ENCODE peak calls at places on chromosomes 7 and 10, in four cellular contexts. One of them, this sample, is unnamed.

GRCh38 chr7:55177589-55178261 is 158.9 kb downstream of the EGFR start:
- DNase-seq in GM12878: no peak
- DNase-seq in GM12891: no peak
- DNase-seq in K562: no peak
- DNase-seq in this sample: no peak

GRCh38 chr7:16060492-16060891 is 360.8 kb downstream of the CRPPA start:
- DNase-seq in GM12878: no peak
- DNase-seq in K562: no peak
- DNase-seq in GM12891: no peak
- DNase-seq in this sample: no peak

GRCh38 chr7:50696810-50697582 is 85.7 kb downstream of the GRB10 start:
- DNase-seq in GM12891: no peak
- DNase-seq in K562: peak; percentile 51
- DNase-seq in GM12878: no peak
- DNase-seq in this sample: peak; percentile 45

GRCh38 chr10:129157185-129157584 is 309.9 kb upstream of the MGMT start:
- DNase-seq in K562: no peak
- DNase-seq in GM12891: no peak
- DNase-seq in GM12878: no peak
- DNase-seq in this sample: no peak

GRCh38 chr7:19262794-19263193 is 117.6 kb upstream of the FERD3L start:
- DNase-seq in K562: no peak
- DNase-seq in GM12891: no peak
- DNase-seq in GM12878: no peak
- DNase-seq in this sample: no peak

GRCh38 chr7:93117852-93118530 is at the start of gene SAMD9:
- DNase-seq in K562: peak; percentile 67
- DNase-seq in GM12878: peak; percentile 77
- DNase-seq in GM12891: peak; percentile 38
- DNase-seq in this sample: peak; percentile 84

GRCh38 chr10:44281089-44281613 is 103.7 kb downstream of the CXCL12 start:
- DNase-seq in K562: no peak
- DNase-seq in GM12878: no peak
- DNase-seq in GM12891: no peak
- DNase-seq in this sample: no peak

GRCh38 chr7:45456747-45457146 is 117.4 kb upstream of the ADCY1 start:
- DNase-seq in K562: no peak
- DNase-seq in GM12878: no peak
- DNase-seq in GM12891: no peak
- DNase-seq in this sample: no peak

GRCh38 chr10:132528064-132528800 is 9.4 kb upstream of the INPP5A start:
- DNase-seq in GM12891: no peak
- DNase-seq in GM12878: no peak
- DNase-seq in K562: no peak
- DNase-seq in this sample: no peak

GRCh38 chr7:2038876-2039728 is 193.6 kb downstream of the MAD1L1 start:
- DNase-seq in GM12878: no peak
- DNase-seq in GM12891: no peak
- DNase-seq in K562: no peak
- DNase-seq in this sample: no peak

GRCh38 chr10:125134483-125134848 is 25.9 kb downstream of the CTBP2 start:
- DNase-seq in GM12891: no peak
- DNase-seq in GM12878: no peak
- DNase-seq in K562: no peak
- DNase-seq in this sample: no peak

GRCh38 chr10:100934084-100934659 is 21.4 kb downstream of the SLF2 start:
- DNase-seq in GM12891: no peak
- DNase-seq in K562: peak; percentile 11
- DNase-seq in GM12878: no peak
- DNase-seq in this sample: no peak

GRCh38 chr7:13016633-13017324 is 329.3 kb downstream of the ARL4A start:
- DNase-seq in K562: no peak
- DNase-seq in GM12878: no peak
- DNase-seq in GM12891: no peak
- DNase-seq in this sample: no peak

GRCh38 chr7:124989911-124990310 is 60.3 kb upstream of the POT1 start:
- DNase-seq in GM12878: no peak
- DNase-seq in K562: no peak
- DNase-seq in GM12891: no peak
- DNase-seq in this sample: no peak

GRCh38 chr7:2109936-2110585 is 122.7 kb downstream of the MAD1L1 start:
- DNase-seq in K562: peak; percentile 89
- DNase-seq in GM12891: no peak
- DNase-seq in GM12878: peak; percentile 36
- DNase-seq in this sample: peak; percentile 68

GRCh38 chr7:99010281-99010680 is 131.9 kb downstream of the TRRAP start:
- DNase-seq in GM12891: no peak
- DNase-seq in K562: no peak
- DNase-seq in GM12878: no peak
- DNase-seq in this sample: no peak

GRCh38 chr10:118818621-118819221 is 64.0 kb upstream of the CACUL1 start:
- DNase-seq in GM12891: no peak
- DNase-seq in GM12878: no peak
- DNase-seq in K562: no peak
- DNase-seq in this sample: no peak

GRCh38 chr7:158228986-158229385 is 358.6 kb downstream of the PTPRN2 start:
- DNase-seq in K562: peak; percentile 10
- DNase-seq in GM12891: no peak
- DNase-seq in GM12878: no peak
- DNase-seq in this sample: no peak

GRCh38 chr7:78792006-78792405 is 661.5 kb downstream of the MAGI2 start:
- DNase-seq in GM12878: no peak
- DNase-seq in GM12891: no peak
- DNase-seq in K562: no peak
- DNase-seq in this sample: no peak

GRCh38 chr10:99467236-99467999 is 37.0 kb upstream of the GOT1 start:
- DNase-seq in GM12891: no peak
- DNase-seq in K562: no peak
- DNase-seq in GM12878: no peak
- DNase-seq in this sample: no peak

GRCh38 chr7:73683916-73684693 is 708 bp downstream of the BUD23 start:
- DNase-seq in K562: peak; percentile 60
- DNase-seq in GM12878: no peak
- DNase-seq in GM12891: no peak
- DNase-seq in this sample: no peak

GRCh38 chr7:38335490-38336135 is 62.2 kb upstream of the TARP start:
- DNase-seq in K562: peak; percentile 97
- DNase-seq in GM12891: peak; percentile 50
- DNase-seq in GM12878: peak; percentile 82
- DNase-seq in this sample: peak; percentile 97

GRCh38 chr7:4792537-4793126 is 17.2 kb downstream of the AP5Z1 start:
- DNase-seq in GM12891: no peak
- DNase-seq in GM12878: no peak
- DNase-seq in K562: no peak
- DNase-seq in this sample: no peak

GRCh38 chr10:5775705-5776104 is 37.5 kb downstream of the GDI2 start:
- DNase-seq in GM12891: peak; percentile 13
- DNase-seq in K562: no peak
- DNase-seq in GM12878: no peak
- DNase-seq in this sample: peak; percentile 81

DNA sequence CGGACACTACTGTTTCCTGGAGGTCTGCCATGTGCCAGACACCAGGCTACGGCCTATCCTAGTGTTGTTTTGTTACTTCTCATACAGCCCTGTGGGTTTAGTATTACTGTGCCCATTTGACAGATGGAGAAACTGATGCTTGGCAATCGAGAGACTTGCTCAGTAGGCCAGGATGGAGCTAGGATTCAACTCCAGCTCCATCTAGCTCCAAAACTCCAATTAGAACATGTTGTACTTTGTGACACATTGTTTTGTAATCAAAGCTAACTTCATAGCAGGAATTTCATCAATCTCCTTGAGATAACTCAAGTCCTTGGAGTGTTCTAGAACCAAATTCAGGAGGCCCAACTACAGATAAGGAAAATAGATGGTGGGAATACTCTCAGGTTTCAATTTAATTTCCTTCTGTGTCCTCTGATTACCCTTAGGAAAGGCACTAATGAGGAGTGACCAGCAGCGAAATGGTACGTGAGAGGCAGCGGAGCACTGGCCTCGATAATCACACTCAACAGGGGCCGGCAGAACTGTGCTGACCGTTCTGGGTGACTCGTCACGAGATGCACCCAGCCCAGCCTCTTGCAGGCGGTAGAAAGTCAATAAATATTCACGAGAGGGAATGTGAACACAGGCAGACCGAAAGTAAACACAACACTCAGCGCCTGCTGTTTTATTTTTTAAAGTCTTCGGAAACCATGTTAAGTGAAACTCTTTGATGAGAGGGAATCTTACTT is 269.6 kb upstream of the NEBL start:
- DNase-seq in K562: peak; percentile 70
- DNase-seq in GM12878: no peak
- DNase-seq in GM12891: no peak
- DNase-seq in this sample: no peak
- TF ChIP-seq SPI1 in K562: no peak
- TF ChIP-seq SPI1 in GM12878: no peak
- TF ChIP-seq SPI1 in GM12891: no peak
- TF ChIP-seq SPI1 in this sample: no peak

GRCh38 chr10:103736763-103737162 is 118.6 kb downstream of the SH3PXD2A start:
- DNase-seq in K562: peak; percentile 18
- DNase-seq in GM12878: no peak
- DNase-seq in GM12891: no peak
- DNase-seq in this sample: no peak
- TF ChIP-seq SPI1 in K562: no peak
- TF ChIP-seq SPI1 in GM12878: no peak
- TF ChIP-seq SPI1 in GM12891: no peak
- TF ChIP-seq SPI1 in this sample: no peak

DNA sequence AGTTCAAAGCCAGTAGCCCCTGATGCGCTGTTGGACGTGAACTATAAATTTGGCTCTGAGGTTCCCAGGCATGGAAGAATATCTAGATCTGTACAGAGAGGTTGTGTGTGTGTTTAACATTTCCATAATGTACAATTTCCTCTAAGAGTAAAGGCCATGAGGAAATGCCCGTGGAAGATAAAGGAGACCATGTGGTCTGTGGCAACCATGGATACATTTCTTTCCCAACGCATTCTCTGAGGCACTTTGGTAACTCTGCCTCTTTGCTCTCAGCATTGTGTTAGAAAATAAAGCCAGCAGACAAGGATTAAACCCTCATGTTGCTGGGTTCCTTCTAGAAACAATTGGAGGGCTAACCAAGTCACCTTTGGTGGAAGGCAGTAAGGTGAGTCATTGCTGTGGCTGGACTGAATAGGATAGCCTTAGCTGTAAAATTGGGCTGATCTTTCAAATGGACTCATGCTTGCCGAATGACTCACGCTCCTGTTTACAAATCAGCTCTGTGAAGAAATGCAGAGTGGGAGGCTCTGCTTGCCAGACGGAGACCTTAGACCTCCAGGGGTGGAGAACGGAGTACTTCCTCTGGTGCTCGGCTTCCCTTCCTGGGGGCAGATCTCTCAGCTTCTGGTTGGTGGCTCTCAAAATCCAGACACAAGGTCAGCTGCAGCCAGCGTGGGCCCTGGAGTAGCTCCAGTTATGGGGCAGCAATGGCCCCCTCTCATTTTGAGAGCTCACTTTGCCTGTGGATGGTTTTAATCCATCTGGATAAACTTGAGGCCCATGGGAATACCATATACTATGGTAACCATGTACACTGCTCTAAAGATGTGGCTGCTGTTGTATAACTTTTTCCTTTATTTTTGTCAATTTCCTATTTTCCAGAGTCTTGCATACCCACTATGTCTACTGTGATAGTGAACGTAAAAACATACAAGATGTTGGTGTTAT is 137.3 kb downstream of the TCF7L2 start:
- DNase-seq in GM12878: no peak
- DNase-seq in GM12891: no peak
- DNase-seq in K562: peak; percentile 76
- DNase-seq in this sample: peak; percentile 17
- TF ChIP-seq SPI1 in GM12878: no peak
- TF ChIP-seq SPI1 in GM12891: no peak
- TF ChIP-seq SPI1 in K562: no peak
- TF ChIP-seq SPI1 in this sample: no peak

DNA sequence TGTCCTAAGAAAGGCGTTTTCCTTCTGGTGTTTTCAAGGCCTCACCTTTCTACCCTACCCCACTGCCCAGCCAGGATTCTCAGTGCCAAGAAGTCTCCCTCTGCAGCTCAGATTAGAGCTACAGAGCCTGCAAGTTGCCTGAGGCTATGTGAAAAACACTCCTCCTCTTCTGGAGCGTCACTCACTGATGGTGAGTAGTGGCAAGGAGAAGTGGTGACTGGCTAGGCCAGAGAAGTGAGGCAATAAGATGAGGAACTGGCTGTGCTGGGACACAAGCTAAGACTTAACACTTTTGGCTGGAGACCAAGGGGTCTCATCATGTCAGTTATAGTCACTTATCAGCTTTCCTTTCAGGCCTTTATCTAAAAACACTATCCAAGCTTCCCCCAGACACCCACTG is 86.7 kb upstream of the PRKAR2B start:
- DNase-seq in GM12878: no peak
- DNase-seq in K562: peak; percentile 55
- DNase-seq in GM12891: no peak
- DNase-seq in this sample: peak; percentile 58
- TF ChIP-seq SPI1 in GM12878: no peak
- TF ChIP-seq SPI1 in K562: peak; percentile 74
- TF ChIP-seq SPI1 in GM12891: no peak
- TF ChIP-seq SPI1 in this sample: peak; percentile 83

DNA sequence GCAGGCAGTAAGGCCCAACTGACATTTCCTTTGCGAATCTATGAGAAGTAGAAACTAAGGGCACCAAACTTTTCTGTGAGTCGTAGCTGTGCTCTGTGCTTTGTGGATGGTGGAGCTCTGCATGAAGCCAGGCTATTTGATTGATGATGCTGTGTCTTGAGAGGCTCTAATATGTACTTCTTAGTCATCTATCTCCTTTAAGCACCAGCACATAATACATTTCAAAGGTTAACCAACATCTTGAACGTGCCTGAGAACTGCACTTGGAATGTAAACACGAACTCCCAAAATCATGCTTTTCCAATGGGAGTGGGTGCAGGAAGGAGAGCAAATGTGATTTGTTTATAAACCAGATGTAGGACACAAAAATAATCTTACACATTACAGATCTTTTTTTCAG is 411.6 kb downstream of the PARD3 start:
- DNase-seq in GM12891: no peak
- DNase-seq in GM12878: no peak
- DNase-seq in K562: no peak
- DNase-seq in this sample: no peak
- TF ChIP-seq SPI1 in GM12891: no peak
- TF ChIP-seq SPI1 in GM12878: no peak
- TF ChIP-seq SPI1 in K562: no peak
- TF ChIP-seq SPI1 in this sample: no peak